ENCODE peak calls at places on chromosomes 16 and 17, in four cellular contexts. D is mammary epithelial cell, B is Peyer's patch, N is left lung. F is an unnamed sample.

GRCh38 chr17:36647598-36647997 is 46.2 kb downstream of the MRM1 start:
- DNase-seq in N (no peak), B (no peak), D (no peak), F (no peak)

GRCh38 chr16:12440233-12440530 is 363.5 kb downstream of the CPPED1 start:
- DNase-seq in B (no peak), D (no peak), N (no peak), F (no peak)

GRCh38 chr17:9044796-9045470 is 23.6 kb downstream of the NTN1 start:
- DNase-seq in D (peak), N (no peak), B (no peak), F (no peak)

GRCh38 chr17:47882247-47882646 is 13.8 kb upstream of the SP2 start:
- DNase-seq in B (no peak), D (peak), N (no peak), F (no peak)

GRCh38 chr16:63981639-63982038 is 1140.2 kb downstream of the CDH11 start:
- DNase-seq in N (no peak), D (no peak), B (no peak), F (no peak)

GRCh38 chr16:67526149-67526732 is 2.4 kb upstream of the RIPOR1 start:
- DNase-seq in N (no peak), B (no peak), D (peak), F (no peak)

GRCh38 chr16:19914877-19915276 is 30.2 kb upstream of the GPRC5B start:
- DNase-seq in N (no peak), B (no peak), D (no peak), F (no peak)

GRCh38 chr17:31582151-31582907 is 190.9 kb downstream of the RAB11FIP4 start:
- DNase-seq in N (peak), D (no peak), B (no peak), F (peak)

GRCh38 chr17:56597495-56597990 is 4.0 kb downstream of the NOG start:
- DNase-seq in N (peak), B (no peak), D (no peak), F (no peak)

DNA sequence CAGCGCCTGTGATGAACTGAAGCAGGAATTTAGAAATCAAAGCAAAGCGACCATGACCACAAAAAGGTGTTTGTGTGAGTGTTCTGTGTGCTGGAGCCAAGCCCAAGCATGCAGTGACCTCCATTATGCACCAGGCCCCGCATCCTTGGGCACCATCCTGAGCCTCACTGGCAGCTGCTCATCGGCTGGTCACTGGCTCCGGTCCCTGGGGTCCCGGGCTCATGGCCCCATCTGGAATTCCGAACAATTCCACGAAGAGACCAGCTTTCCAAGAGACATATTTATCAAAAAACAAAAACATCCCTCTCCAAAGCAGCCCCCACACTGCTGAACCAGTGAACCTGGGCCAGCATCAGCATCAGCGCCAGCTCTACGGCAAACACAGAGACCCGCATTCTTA is 15.2 kb upstream of the ZNF469 start:
- DNase-seq in D (no peak), B (no peak), N (peak), F (no peak)
- H3K4me3 ChIP-seq in D (no peak), B (no peak), N (no peak), F (no peak)

GRCh38 chr16:11127610-11128195 is 128.3 kb downstream of the SOCS1 start:
- DNase-seq in N (no peak), D (peak), B (no peak), F (no peak)
- H3K27ac ChIP-seq in N (no peak), D (no peak), B (no peak), F (no peak)

DNA sequence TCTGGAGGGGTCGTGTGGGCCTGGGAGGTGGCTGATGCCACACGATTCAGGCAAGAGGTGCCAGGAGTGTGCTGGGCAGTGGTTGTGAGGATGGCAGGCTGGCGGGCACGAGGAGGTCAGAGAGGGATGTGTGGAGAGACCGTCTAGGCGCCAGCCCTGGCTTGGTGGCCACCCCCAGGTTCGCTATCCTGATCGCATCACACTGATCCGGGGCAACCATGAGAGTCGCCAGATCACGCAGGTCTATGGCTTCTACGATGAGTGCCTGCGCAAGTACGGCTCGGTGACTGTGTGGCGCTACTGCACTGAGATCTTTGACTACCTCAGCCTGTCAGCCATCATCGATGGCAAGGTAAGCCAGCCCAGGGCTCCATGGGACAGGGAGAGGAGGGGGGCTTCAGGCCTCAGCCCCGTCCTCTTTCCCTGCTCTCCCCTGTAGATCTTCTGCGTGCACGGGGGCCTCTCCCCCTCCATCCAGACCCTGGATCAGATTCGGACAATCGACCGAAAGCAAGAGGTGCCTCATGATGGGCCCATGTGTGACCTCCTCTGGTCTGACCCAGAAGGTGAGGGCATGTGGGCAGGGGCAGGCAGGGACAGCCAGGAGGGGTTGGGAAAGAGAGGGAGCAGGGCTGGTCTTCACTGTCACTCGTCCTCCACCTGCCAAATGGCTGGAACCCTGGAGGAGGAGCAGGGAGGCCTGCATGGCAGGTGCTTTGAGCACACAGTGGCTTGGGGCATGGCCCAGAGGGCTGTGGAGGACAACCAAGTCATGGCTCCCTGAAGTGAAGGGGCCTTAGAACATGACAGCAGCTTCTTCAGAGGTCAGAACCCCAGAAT is 7.6 kb downstream of the PPP4C start:
- DNase-seq in N (no peak), B (no peak), D (no peak), F (no peak)
- TF ChIP-seq CTCF in N (no peak), B (no peak), D (no peak), F (no peak)

DNA sequence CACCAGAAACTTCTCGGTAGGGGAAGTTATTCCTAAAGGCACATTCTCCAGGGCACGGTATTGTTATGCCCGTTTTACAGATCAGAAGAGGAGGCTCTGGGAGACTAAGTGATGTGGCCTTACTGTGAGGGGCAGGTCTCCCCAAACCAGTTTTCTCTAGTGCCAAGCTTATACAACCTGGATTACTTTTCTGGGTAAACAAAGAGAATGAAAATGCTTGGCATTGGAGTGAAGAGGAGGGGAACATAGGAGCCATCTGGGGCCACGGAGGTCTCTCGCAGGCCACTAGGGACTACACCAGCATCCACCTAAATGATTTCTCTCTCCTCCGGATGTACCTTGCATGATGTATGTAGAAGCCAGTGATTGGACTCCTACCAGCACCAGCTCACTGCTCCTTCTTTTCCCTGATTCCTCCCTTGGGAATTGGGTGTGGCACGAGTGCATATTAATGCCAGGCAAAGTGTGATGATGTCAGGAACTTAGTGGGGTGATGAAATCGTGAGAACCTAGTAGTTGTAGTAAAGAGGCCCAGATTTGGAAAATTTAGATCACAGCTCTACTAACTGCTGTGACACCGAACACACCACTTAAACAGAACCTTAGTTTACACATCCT is 687 bp downstream of the TOM1L1 start:
- DNase-seq in D (peak), N (no peak), B (no peak), F (no peak)
- H3K4me3 ChIP-seq in D (peak), N (peak), B (peak), F (peak)

F was measured in brain microvascular endothelial cell.